ENCODE peak calls at places on chromosomes 11 and 22, in eight cellular contexts. R, S, E, W, Q, X, O and A are unnamed samples.

GRCh38 chr22:44526431-44527115 is 28.5 kb upstream of the RTL6 start:
- DNase-seq in R (no peak), S (no peak), E (no peak), W (no peak), Q (no peak), X (no peak), O (no peak), A (no peak)

GRCh38 chr22:20155330-20156041 is 4.6 kb upstream of the CCDC188 start:
- DNase-seq in R (no peak), S (peak), E (no peak), W (no peak), Q (peak), X (peak), O (no peak), A (no peak)

GRCh38 chr11:65426839-65427690 is 4.5 kb downstream of the NEAT1 start:
- DNase-seq in R (peak), S (peak), E (no peak), W (peak), Q (peak), X (peak), O (peak), A (peak)

GRCh38 chr11:71580057-71581003 is 2.3 kb downstream of the KRTAP5-11 start:
- DNase-seq in R (peak), S (peak), E (peak), W (peak), Q (peak), X (peak), O (peak), A (peak)

GRCh38 chr11:122105009-122105828 is 10.8 kb downstream of the BLID start:
- DNase-seq in R (no peak), S (no peak), E (no peak), W (peak), Q (no peak), X (no peak), O (no peak), A (no peak)

GRCh38 chr22:27983361-27983791 is 64.3 kb upstream of the PITPNB start:
- DNase-seq in R (no peak), S (no peak), E (no peak), W (no peak), Q (no peak), X (no peak), O (no peak), A (no peak)

GRCh38 chr22:46047841-46048595 is 71.1 kb upstream of the WNT7B start:
- DNase-seq in R (no peak), S (no peak), E (no peak), W (peak), Q (peak), X (no peak), O (no peak), A (no peak)

GRCh38 chr11:77569046-77569445 is 20.7 kb upstream of the AQP11 start:
- DNase-seq in R (no peak), S (no peak), E (no peak), W (no peak), Q (no peak), X (no peak), O (no peak), A (no peak)

GRCh38 chr11:46120361-46120710 is 918 bp downstream of the PHF21A start:
- DNase-seq in R (no peak), S (peak), E (no peak), W (no peak), Q (no peak), X (no peak), O (no peak), A (peak)

GRCh38 chr11:67438121-67438902 is 830 bp upstream of the PTPRCAP start:
- DNase-seq in R (no peak), S (no peak), E (no peak), W (no peak), Q (no peak), X (no peak), O (no peak), A (peak)

GRCh38 chr11:86606849-86607481 is 65.5 kb downstream of the ME3 start:
- DNase-seq in R (peak), S (no peak), E (no peak), W (no peak), Q (peak), X (peak), O (no peak), A (no peak)

GRCh38 chr11:31874631-31875191 is 63.6 kb upstream of the PAX6 start:
- DNase-seq in R (no peak), S (no peak), E (no peak), W (no peak), Q (no peak), X (no peak), O (no peak), A (no peak)

GRCh38 chr11:100328626-100329340 is 358.3 kb upstream of the ARHGAP42 start:
- DNase-seq in R (peak), S (no peak), E (no peak), W (peak), Q (peak), X (no peak), O (no peak), A (no peak)

GRCh38 chr22:39527481-39527961 is 5.0 kb downstream of the RPS19BP1 start:
- DNase-seq in R (no peak), S (no peak), E (no peak), W (no peak), Q (no peak), X (no peak), O (no peak), A (no peak)

GRCh38 chr11:127843483-127844396 is 743.6 kb downstream of the ETS1 start:
- DNase-seq in R (peak), S (peak), E (peak), W (peak), Q (peak), X (peak), O (peak), A (peak)

GRCh38 chr22:42769574-42770447 is 49.1 kb upstream of the A4GALT start:
- DNase-seq in R (no peak), S (peak), E (no peak), W (no peak), Q (peak), X (peak), O (peak), A (no peak)

GRCh38 chr11:103396237-103396636 is 287.0 kb downstream of the DYNC2H1 start:
- DNase-seq in R (peak), S (no peak), E (no peak), W (no peak), Q (no peak), X (no peak), O (no peak), A (no peak)

GRCh38 chr11:60942970-60943565 is 8.9 kb downstream of the SLC15A3 start:
- DNase-seq in R (peak), S (no peak), E (no peak), W (no peak), Q (no peak), X (no peak), O (peak), A (no peak)

GRCh38 chr11:33256808-33257159 is 397 bp upstream of the HIPK3 start:
- DNase-seq in R (no peak), S (no peak), E (no peak), W (no peak), Q (no peak), X (no peak), O (no peak), A (no peak)

GRCh38 chr11:295351-296205 is 3.7 kb downstream of the IFITM5 start:
- DNase-seq in R (no peak), S (no peak), E (no peak), W (peak), Q (no peak), X (no peak), O (no peak), A (peak)

GRCh38 chr11:117180020-117180419 is 1.5 kb downstream of the SIDT2 start:
- DNase-seq in R (peak), S (no peak), E (no peak), W (peak), Q (no peak), X (peak), O (no peak), A (no peak)

DNA sequence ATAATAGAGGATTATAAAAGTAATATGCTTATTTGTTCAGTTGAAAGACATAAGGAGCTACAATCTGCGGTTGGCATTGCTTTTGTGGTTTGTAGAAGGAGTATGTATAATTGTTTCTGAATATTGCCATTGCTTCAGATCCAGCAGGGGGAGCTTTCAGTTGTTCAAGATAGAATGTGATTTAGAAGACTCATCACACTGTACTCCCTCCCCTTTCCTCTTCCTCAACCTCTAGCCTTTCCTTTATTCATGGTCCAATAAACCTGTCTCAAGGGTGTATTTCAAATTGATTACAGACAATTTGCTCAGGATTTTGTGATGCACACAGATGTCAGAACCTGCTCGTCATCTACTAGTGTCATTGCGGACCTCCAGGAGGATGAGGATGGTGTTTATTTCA is 9.8 kb downstream of the PRMT3 start:
- DNase-seq in R (peak), S (no peak), E (no peak), W (no peak), Q (peak), X (peak), O (no peak), A (peak)
- TF ChIP-seq CTCF in R (peak), S (peak), E (peak), W (peak), Q (peak), X (peak), O (no peak), A (no peak)

GRCh38 chr22:35411112-35411511 is 11.2 kb downstream of the MCM5 start:
- DNase-seq in R (no peak), S (no peak), E (no peak), W (no peak), Q (no peak), X (no peak), O (no peak), A (no peak)
- TF ChIP-seq CTCF in R (no peak), S (no peak), E (no peak), W (peak), Q (no peak), X (no peak), O (no peak), A (no peak)

GRCh38 chr22:47213571-47214230 is 451.3 kb downstream of the TBC1D22A start:
- DNase-seq in R (no peak), S (no peak), E (peak), W (peak), Q (peak), X (peak), O (peak), A (peak)
- TF ChIP-seq CTCF in R (peak), S (peak), E (no peak), W (peak), Q (peak), X (peak), O (peak), A (peak)

DNA sequence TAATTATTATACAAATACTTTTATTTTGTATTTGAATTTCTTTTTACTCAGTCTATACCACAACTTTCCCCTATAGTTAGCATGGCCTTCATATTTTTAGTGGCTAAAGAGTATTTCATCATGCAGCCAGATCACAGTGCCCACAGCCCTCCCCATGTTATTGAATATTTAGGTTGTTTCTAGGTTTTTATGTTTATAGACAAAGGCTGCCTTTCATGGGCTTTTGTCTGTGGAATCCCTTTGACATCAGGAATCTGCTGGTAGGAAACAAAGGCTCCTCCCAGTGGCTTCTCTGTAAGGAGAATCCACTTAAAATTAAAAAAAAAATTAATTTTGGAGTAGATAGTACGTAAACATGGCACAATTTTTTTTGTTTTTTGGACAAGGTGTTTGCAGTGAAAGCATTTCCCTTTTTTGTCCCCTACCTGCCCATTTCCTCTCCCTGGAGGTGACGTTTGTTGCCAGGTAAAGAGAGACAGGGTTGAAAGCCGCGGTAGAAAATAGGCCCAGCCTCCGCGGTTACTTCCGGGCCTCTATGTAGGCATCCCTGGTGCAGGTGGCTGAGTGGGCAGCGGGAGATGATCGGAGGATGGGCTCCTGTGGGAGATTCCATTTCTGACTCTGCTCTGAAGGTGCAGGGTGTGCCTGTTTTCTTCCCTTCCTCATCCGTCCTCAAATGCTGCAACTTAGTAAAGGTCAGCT is 82.2 kb upstream of the OR4B1 start:
- DNase-seq in R (no peak), S (no peak), E (no peak), W (no peak), Q (no peak), X (no peak), O (no peak), A (no peak)
- TF ChIP-seq CTCF in R (no peak), S (no peak), E (no peak), W (no peak), Q (no peak), X (no peak), O (no peak), A (no peak)

DNA sequence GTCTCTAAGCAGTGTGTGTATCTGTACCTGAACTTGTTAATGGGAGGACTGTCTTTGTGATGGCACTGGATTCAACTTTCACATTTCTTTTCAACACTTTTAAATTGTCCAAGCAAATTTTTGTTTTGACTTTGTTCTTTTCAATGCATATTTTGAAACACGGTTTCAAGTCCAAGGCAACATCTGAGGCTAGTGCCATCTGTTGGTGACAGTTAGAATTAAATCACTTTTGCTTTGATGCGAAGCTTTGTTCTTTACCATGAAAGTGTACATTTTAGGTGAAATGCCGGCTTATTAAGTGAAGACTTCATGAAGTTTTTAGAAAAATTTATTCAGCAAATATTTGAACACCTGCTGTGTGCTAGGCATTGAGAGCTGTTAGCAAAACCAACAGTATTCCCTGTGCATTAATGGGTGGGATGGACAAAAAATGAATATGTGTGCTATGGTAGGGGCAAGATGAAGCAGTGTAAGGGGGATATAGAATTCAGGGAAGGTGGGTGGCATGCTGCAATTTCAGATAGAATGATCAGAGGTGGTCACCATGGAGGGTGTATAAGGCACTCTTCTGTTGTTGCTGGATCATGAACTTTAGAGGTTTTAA is 70.2 kb downstream of the DDX10 start:
- DNase-seq in R (no peak), S (no peak), E (no peak), W (no peak), Q (peak), X (peak), O (no peak), A (peak)
- TF ChIP-seq CTCF in R (peak), S (peak), E (peak), W (peak), Q (peak), X (peak), O (peak), A (peak)

GRCh38 chr11:45023065-45023365 is 72.3 kb upstream of the TP53I11 start:
- DNase-seq in R (no peak), S (no peak), E (no peak), W (no peak), Q (no peak), X (no peak), O (no peak), A (no peak)

GRCh38 chr11:45021001-45021400 is 70.3 kb upstream of the TP53I11 start:
- DNase-seq in R (no peak), S (peak), E (no peak), W (peak), Q (no peak), X (peak), O (no peak), A (no peak)

GRCh38 chr11:45021692-45022130 is 71.0 kb upstream of the TP53I11 start:
- DNase-seq in R (no peak), S (peak), E (no peak), W (peak), Q (peak), X (peak), O (peak), A (no peak)

GRCh38 chr11:45022294-45023064 is 71.8 kb upstream of the TP53I11 start:
- DNase-seq in R (no peak), S (no peak), E (no peak), W (peak), Q (peak), X (peak), O (no peak), A (no peak)

DNA sequence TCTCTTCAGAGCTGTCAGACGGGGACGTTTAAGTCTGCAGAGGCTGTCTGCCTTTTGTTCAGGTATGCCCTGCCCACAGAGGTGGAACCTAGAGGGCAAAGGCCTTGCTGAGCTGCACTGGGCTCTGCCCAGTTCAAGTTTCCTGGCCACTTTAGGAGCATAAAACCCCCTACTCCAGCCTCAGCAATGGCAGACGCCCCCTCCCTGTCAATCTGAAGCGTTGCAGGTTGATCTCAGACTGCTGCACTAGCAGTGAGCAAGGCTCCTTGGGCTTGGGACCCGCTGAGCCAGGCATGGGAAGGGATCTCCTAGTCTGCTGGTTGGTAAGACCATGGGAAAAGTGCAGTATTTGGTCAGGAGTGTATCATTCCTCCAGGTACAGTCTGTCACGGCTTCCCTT is 66.6 kb upstream of the TP53I11 start:
- DNase-seq in R (no peak), S (no peak), E (no peak), W (peak), Q (no peak), X (no peak), O (no peak), A (no peak)
- TF ChIP-seq CTCF in R (peak), S (no peak), E (peak), W (peak), Q (no peak), X (peak), O (no peak), A (no peak)